ENCODE peak calls at places on chromosomes 7 and 10, in nine cellular contexts. Y, B, L, G, I, S, F, O and D are unnamed samples.

GRCh38 chr10:132064771-132065437 is 842 bp upstream of the JAKMIP3 start:
- DNase-seq in Y (no peak), B (no peak), L (no peak), G (no peak), I (no peak), S (no peak), F (peak; percentile 70), O (no peak), D (no peak)

GRCh38 chr7:77235280-77235679 is 35.7 kb upstream of the FGL2 start:
- DNase-seq in Y (no peak), B (no peak), L (no peak), G (no peak), I (no peak), S (no peak), F (no peak), O (peak; percentile 27), D (no peak)

GRCh38 chr7:150322114-150322832 is 882 bp upstream of the LRRC61 start:
- DNase-seq in Y (peak; percentile 67), B (peak; percentile 79), L (no peak), G (peak; percentile 94), I (no peak), S (no peak), F (no peak), O (no peak), D (no peak)

GRCh38 chr7:17781491-17782215 is 158.6 kb downstream of the SNX13 start:
- DNase-seq in Y (no peak), B (no peak), L (no peak), G (no peak), I (no peak), S (no peak), F (no peak), O (peak; percentile 81), D (no peak)

GRCh38 chr10:17649836-17650235 is 5.9 kb downstream of the STAM start:
- DNase-seq in Y (no peak), B (no peak), L (no peak), G (no peak), I (no peak), S (no peak), F (no peak), O (peak; percentile 39), D (no peak)

GRCh38 chr7:65892832-65893231 is 20.0 kb downstream of the VKORC1L1 start:
- DNase-seq in Y (no peak), B (no peak), L (no peak), G (no peak), I (no peak), S (no peak), F (no peak), O (no peak), D (no peak)

GRCh38 chr7:131327049-131327625 is 539 bp upstream of the MKLN1 start:
- DNase-seq in Y (peak; percentile 57), B (peak; percentile 42), L (peak; percentile 45), G (peak; percentile 30), I (peak; percentile 35), S (peak; percentile 37), F (no peak), O (peak; percentile 49), D (no peak)

GRCh38 chr10:36468620-36469019 is 656.8 kb upstream of the ANKRD30A start:
- DNase-seq in Y (no peak), B (no peak), L (no peak), G (no peak), I (no peak), S (no peak), F (no peak), O (no peak), D (no peak)

GRCh38 chr10:8242295-8242872 is 187.9 kb downstream of the GATA3 start:
- DNase-seq in Y (no peak), B (no peak), L (no peak), G (peak; percentile 85), I (no peak), S (no peak), F (no peak), O (no peak), D (no peak)

GRCh38 chr7:108001759-108002725 is 919 bp downstream of the LAMB1 start:
- DNase-seq in Y (peak; percentile 78), B (no peak), L (no peak), G (no peak), I (no peak), S (no peak), F (no peak), O (no peak), D (no peak)

GRCh38 chr10:43249962-43250624 is 16.8 kb downstream of the RASGEF1A start:
- DNase-seq in Y (peak; percentile 37), B (no peak), L (no peak), G (no peak), I (no peak), S (no peak), F (peak; percentile 78), O (no peak), D (no peak)

GRCh38 chr10:96017227-96017687 is 26.1 kb upstream of the CCNJ start:
- DNase-seq in Y (peak; percentile 58), B (peak; percentile 72), L (no peak), G (peak; percentile 69), I (peak; percentile 59), S (peak; percentile 77), F (no peak), O (peak; percentile 62), D (no peak)

GRCh38 chr7:155487509-155488482 is 29.9 kb downstream of the EN2 start:
- DNase-seq in Y (no peak), B (no peak), L (no peak), G (no peak), I (no peak), S (no peak), F (no peak), O (no peak), D (peak; percentile 19)

GRCh38 chr7:1925349-1925748 is 255.3 kb downstream of the ELFN1 start:
- DNase-seq in Y (peak; percentile 70), B (no peak), L (no peak), G (peak; percentile 41), I (no peak), S (no peak), F (no peak), O (no peak), D (no peak)